ENCODE peak calls at places on chromosomes 11 and 22, in nine cellular contexts. N, J, I, L, W, P, T, X and K are unnamed samples. For H3K9me3 and H3K27me3, the result is how much of the 10 kb centered on the place peaks cover.

GRCh38 chr11:74179234-74180126 is 8.4 kb downstream of the PPME1 start:
- DNase-seq in N (no peak), J (peak), I (no peak), L (peak), W (no peak), P (no peak), T (no peak), X (no peak), K (no peak)

GRCh38 chr11:119493712-119494111 is 70.7 kb upstream of the THY1 start:
- DNase-seq in N (peak), J (no peak), I (peak), L (peak), W (no peak), P (no peak), T (no peak), X (peak), K (no peak)

GRCh38 chr22:42848941-42849340 is 8.1 kb downstream of the ARFGAP3 start:
- DNase-seq in N (peak), J (no peak), I (no peak), L (no peak), W (no peak), P (no peak), T (no peak), X (no peak), K (no peak)

GRCh38 chr11:12693485-12694181 is 19.4 kb downstream of the TEAD1 start:
- DNase-seq in N (peak), J (no peak), I (no peak), L (peak), W (no peak), P (peak), T (peak), X (no peak), K (no peak)

GRCh38 chr11:120893431-120894206 is 130.3 kb upstream of the TBCEL start:
- DNase-seq in N (no peak), J (no peak), I (no peak), L (no peak), W (no peak), P (no peak), T (no peak), X (no peak), K (no peak)

GRCh38 chr22:44542561-44543222 is 44.7 kb upstream of the RTL6 start:
- DNase-seq in N (no peak), J (no peak), I (no peak), L (no peak), W (no peak), P (no peak), T (no peak), X (no peak), K (no peak)

GRCh38 chr22:50267591-50268390 is 2.4 kb downstream of the MAPK11 start:
- DNase-seq in N (peak), J (peak), I (peak), L (peak), W (peak), P (no peak), T (peak), X (no peak), K (peak)

GRCh38 chr11:126969865-126970479 is 30.6 kb downstream of the KIRREL3 start:
- DNase-seq in N (no peak), J (no peak), I (peak), L (peak), W (no peak), P (no peak), T (no peak), X (no peak), K (no peak)

GRCh38 chr11:8060146-8060719 is 20.8 kb upstream of the TUB start:
- DNase-seq in N (no peak), J (no peak), I (no peak), L (no peak), W (no peak), P (no peak), T (no peak), X (no peak), K (no peak)

GRCh38 chr11:35066029-35066428 is 72.9 kb upstream of the CD44 start:
- DNase-seq in N (no peak), J (no peak), I (no peak), L (no peak), W (no peak), P (no peak), T (no peak), X (no peak), K (no peak)

GRCh38 chr11:27234043-27234668 is 128.9 kb downstream of the CCDC34 start:
- DNase-seq in N (no peak), J (no peak), I (peak), L (peak), W (no peak), P (no peak), T (peak), X (no peak), K (no peak)

GRCh38 chr11:2549080-2549479 is 104.3 kb downstream of the KCNQ1 start:
- DNase-seq in N (peak), J (no peak), I (no peak), L (no peak), W (no peak), P (no peak), T (no peak), X (no peak), K (no peak)

GRCh38 chr22:50525104-50525958 is at the start of gene SCO2:
- DNase-seq in N (peak), J (peak), I (peak), L (peak), W (peak), P (peak), T (peak), X (peak), K (peak)

GRCh38 chr11:93089474-93090102 is 108.2 kb downstream of the SLC36A4 start:
- DNase-seq in N (peak), J (peak), I (peak), L (peak), W (no peak), P (peak), T (no peak), X (no peak), K (no peak)

GRCh38 chr22:17100621-17101020 is 15.8 kb downstream of the IL17RA start:
- DNase-seq in N (no peak), J (no peak), I (no peak), L (no peak), W (no peak), P (no peak), T (no peak), X (no peak), K (no peak)

GRCh38 chr11:921921-922678 is 3.6 kb upstream of the AP2A2 start:
- DNase-seq in N (no peak), J (no peak), I (peak), L (no peak), W (no peak), P (no peak), T (peak), X (no peak), K (no peak)

GRCh38 chr11:116931206-116931953 is 94.0 kb upstream of the APOA1 start:
- DNase-seq in N (no peak), J (no peak), I (no peak), L (peak), W (peak), P (no peak), T (no peak), X (no peak), K (no peak)

GRCh38 chr22:32355760-32356159 is 1.9 kb upstream of the RFPL3 start:
- DNase-seq in N (no peak), J (peak), I (peak), L (no peak), W (no peak), P (peak), T (no peak), X (no peak), K (no peak)

GRCh38 chr11:88689548-88690240 is 352.2 kb upstream of the CTSC start:
- DNase-seq in N (peak), J (peak), I (no peak), L (no peak), W (peak), P (no peak), T (no peak), X (no peak), K (no peak)

GRCh38 chr11:79062814-79063762 is 377.7 kb downstream of the TENM4 start:
- DNase-seq in N (peak), J (no peak), I (peak), L (peak), W (no peak), P (peak), T (no peak), X (no peak), K (no peak)

GRCh38 chr22:20173720-20174119 is 22.9 kb upstream of the CCDC188 start:
- DNase-seq in N (no peak), J (no peak), I (peak), L (no peak), W (no peak), P (no peak), T (no peak), X (no peak), K (no peak)

GRCh38 chr11:68115285-68115684 is 5.9 kb downstream of the CHKA start:
- DNase-seq in N (no peak), J (no peak), I (no peak), L (no peak), W (no peak), P (no peak), T (no peak), X (no peak), K (no peak)

GRCh38 chr11:134741453-134742227 is 329.6 kb upstream of the B3GAT1 start:
- DNase-seq in N (no peak), J (no peak), I (no peak), L (peak), W (no peak), P (no peak), T (no peak), X (no peak), K (no peak)

GRCh38 chr11:130452941-130453340 is 4.5 kb downstream of the ADAMTS15 start:
- DNase-seq in N (no peak), J (no peak), I (no peak), L (no peak), W (no peak), P (no peak), T (no peak), X (no peak), K (no peak)

GRCh38 chr11:119776031-119776636 is 47.1 kb upstream of the NECTIN1 start:
- DNase-seq in N (no peak), J (no peak), I (no peak), L (no peak), W (no peak), P (no peak), T (peak), X (no peak), K (no peak)

GRCh38 chr11:74288161-74288560 is 23.3 kb downstream of the P4HA3 start:
- DNase-seq in N (no peak), J (no peak), I (no peak), L (peak), W (no peak), P (no peak), T (no peak), X (no peak), K (no peak)

GRCh38 chr22:31944700-31945477 is 554 bp downstream of the YWHAH start:
- DNase-seq in N (no peak), J (peak), I (no peak), L (no peak), W (no peak), P (no peak), T (peak), X (peak), K (no peak)

GRCh38 chr11:117717485-117718314 is 79.3 kb downstream of the DSCAML1 start:
- DNase-seq in N (peak), J (no peak), I (peak), L (no peak), W (no peak), P (no peak), T (no peak), X (no peak), K (no peak)

GRCh38 chr11:56948991-56949390 is 39.7 kb upstream of the OR5AK2 start:
- DNase-seq in N (no peak), J (no peak), I (no peak), L (no peak), W (no peak), P (no peak), T (no peak), X (no peak), K (no peak)

GRCh38 chr11:72779495-72780128 is 14.2 kb downstream of the STARD10 start:
- DNase-seq in N (no peak), J (no peak), I (no peak), L (no peak), W (no peak), P (no peak), T (no peak), X (no peak), K (no peak)

GRCh38 chr11:47189100-47189834 is 3.0 kb upstream of the PACSIN3 start:
- DNase-seq in N (peak), J (no peak), I (no peak), L (peak), W (no peak), P (no peak), T (no peak), X (no peak), K (no peak)

GRCh38 chr11:2519879-2520735 is 75.3 kb downstream of the KCNQ1 start:
- DNase-seq in N (peak), J (no peak), I (peak), L (no peak), W (no peak), P (no peak), T (peak), X (no peak), K (no peak)

GRCh38 chr22:46741974-46742519 is 4.0 kb upstream of the CERK start:
- DNase-seq in N (no peak), J (no peak), I (no peak), L (no peak), W (no peak), P (no peak), T (no peak), X (no peak), K (no peak)

GRCh38 chr11:8219257-8220021 is 44.2 kb downstream of the LMO1 start:
- DNase-seq in N (peak), J (peak), I (peak), L (peak), W (no peak), P (peak), T (no peak), X (no peak), K (no peak)

GRCh38 chr11:26193714-26194373 is 138.1 kb upstream of the ANO3 start:
- DNase-seq in N (no peak), J (no peak), I (no peak), L (peak), W (no peak), P (no peak), T (no peak), X (no peak), K (no peak)

GRCh38 chr11:1574256-1575242 is 2.5 kb upstream of the DUSP8 start:
- DNase-seq in N (peak), J (peak), I (peak), L (peak), W (peak), P (no peak), T (peak), X (no peak), K (peak)

GRCh38 chr22:19643448-19644313 is 70.6 kb upstream of the SEPTIN5 start:
- DNase-seq in N (no peak), J (no peak), I (no peak), L (no peak), W (no peak), P (no peak), T (no peak), X (no peak), K (no peak)

GRCh38 chr22:37749831-37750595 is 53.2 kb downstream of the TRIOBP start:
- DNase-seq in N (peak), J (no peak), I (no peak), L (peak), W (no peak), P (no peak), T (no peak), X (no peak), K (no peak)
- H3K27ac ChIP-seq in N (peak), J (no peak), I (no peak), L (peak), W (no peak), P (peak), T (peak), X (no peak), K (no peak)

GRCh38 chr11:58734681-58735490 is 3.1 kb upstream of the GLYAT start:
- DNase-seq in N (peak), J (no peak), I (no peak), L (no peak), W (no peak), P (no peak), T (no peak), X (no peak), K (no peak)
- H3K9me3 ChIP-seq in N (under half), J (under half), I (under half), L (under half), W (under half), P (under half), T (under half), X (under half), K (under half)

GRCh38 chr11:107592813-107593212 is 1.9 kb downstream of the ELMOD1 start:
- DNase-seq in N (no peak), J (no peak), I (peak), L (no peak), W (no peak), P (no peak), T (no peak), X (no peak), K (no peak)
- H3K27me3 ChIP-seq in N (under half), J (half or more), I (half or more), L (under half), W (under half), P (under half), T (under half), X (under half), K (half or more)

DNA sequence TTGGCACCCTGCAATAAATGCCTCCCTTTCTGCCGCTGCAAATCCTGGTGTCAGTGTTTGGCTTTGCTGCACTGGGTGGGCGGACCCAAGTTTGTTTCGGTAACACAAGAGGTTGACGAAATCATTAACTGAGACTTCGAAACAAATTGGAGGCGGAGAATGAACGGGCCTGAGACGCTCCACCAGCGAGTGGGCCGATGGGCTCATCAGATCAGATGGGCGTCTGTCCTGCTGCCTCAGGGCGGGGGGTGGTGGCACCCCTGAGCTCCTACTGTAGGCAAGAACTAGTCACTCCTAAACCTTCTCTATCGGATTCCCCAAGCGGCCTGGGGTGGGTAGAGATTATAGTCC is 918 bp upstream of the CAPN5 start:
- DNase-seq in N (peak), J (no peak), I (peak), L (peak), W (no peak), P (no peak), T (peak), X (peak), K (no peak)
- H3K27ac ChIP-seq in N (peak), J (no peak), I (no peak), L (peak), W (no peak), P (peak), T (peak), X (no peak), K (no peak)